ENCODE peak calls at places on chromosomes 13 and 19, in seven cellular contexts. Z is K562, K is SK-N-SH, W is GM12891, S is HepG2, L is H1, R is GM12878. J is an unnamed sample.

GRCh38 chr13:33970746-33971145 is 152.8 kb downstream of the RFC3 start:
- DNase-seq in Z (no peak), L (no peak), K (no peak), S (no peak), W (no peak), R (no peak), J (no peak)

GRCh38 chr19:6048808-6049405 is 61.4 kb downstream of the RFX2 start:
- DNase-seq in K (peak), Z (peak), L (no peak), S (peak), W (peak), R (peak), J (peak)

GRCh38 chr19:30226464-30227070 is 145.6 kb upstream of the ZNF536 start:
- DNase-seq in W (no peak), K (peak), L (no peak), R (no peak), S (no peak), Z (no peak), J (no peak)

GRCh38 chr19:10751109-10751972 is 33.5 kb downstream of the DNM2 start:
- DNase-seq in Z (no peak), R (no peak), L (no peak), W (no peak), K (no peak), S (no peak), J (no peak)

GRCh38 chr13:51070005-51070649 is 40.9 kb downstream of the C13orf42 start:
- DNase-seq in L (peak), R (peak), Z (peak), S (peak), W (peak), K (peak), J (peak)

GRCh38 chr19:43755256-43755801 is 567 bp upstream of the SMG9 start:
- DNase-seq in W (no peak), Z (peak), R (no peak), L (no peak), S (no peak), K (peak), J (no peak)

GRCh38 chr19:4061178-4061682 is 5.5 kb downstream of the ZBTB7A start:
- DNase-seq in S (peak), L (no peak), W (no peak), R (no peak), Z (no peak), K (no peak), J (no peak)

GRCh38 chr13:27969073-27969865 is at the start of gene CDX2:
- DNase-seq in R (no peak), W (no peak), Z (no peak), L (no peak), S (no peak), K (peak), J (no peak)

GRCh38 chr19:42428676-42429075 is 1.5 kb upstream of the LIPE start:
- DNase-seq in R (no peak), L (no peak), W (no peak), K (no peak), Z (no peak), S (no peak), J (no peak)

GRCh38 chr19:2477732-2478191 is 1.8 kb downstream of the GADD45B start:
- DNase-seq in L (no peak), Z (no peak), R (no peak), W (no peak), S (no peak), K (no peak), J (no peak)

GRCh38 chr19:35247526-35248309 is 1.1 kb upstream of the LSR start:
- DNase-seq in S (peak), W (peak), R (peak), K (no peak), L (peak), Z (peak), J (peak)

GRCh38 chr19:39397360-39398296 is 6.5 kb downstream of the MED29 start:
- DNase-seq in Z (peak), L (no peak), R (no peak), W (peak), K (peak), S (peak), J (peak)

GRCh38 chr19:41753936-41754529 is 1.3 kb upstream of the CEACAM6 start:
- DNase-seq in L (no peak), S (peak), Z (peak), R (no peak), K (peak), W (peak), J (no peak)

GRCh38 chr19:55114566-55115145 is 2.8 kb downstream of the PPP1R12C start:
- DNase-seq in K (peak), R (no peak), S (no peak), Z (no peak), L (no peak), W (no peak), J (no peak)

GRCh38 chr13:21478881-21479808 is 20.0 kb upstream of the ZDHHC20 start:
- DNase-seq in L (no peak), K (peak), S (peak), Z (peak), W (no peak), R (no peak), J (no peak)

GRCh38 chr19:2154587-2155075 is 3.3 kb upstream of the AP3D1 start:
- DNase-seq in W (no peak), R (no peak), S (no peak), L (no peak), Z (no peak), K (no peak), J (no peak)

GRCh38 chr19:17052439-17052838 is 22.8 kb downstream of the HAUS8 start:
- DNase-seq in Z (peak), R (no peak), W (no peak), K (peak), L (no peak), S (no peak), J (no peak)

GRCh38 chr13:97125810-97126738 is 96.1 kb upstream of the MBNL2 start:
- DNase-seq in R (peak), S (no peak), L (no peak), K (no peak), Z (no peak), W (no peak), J (peak)

GRCh38 chr19:35612224-35612558 is 344 bp upstream of the HAUS5 start:
- DNase-seq in K (no peak), L (no peak), W (no peak), Z (no peak), S (no peak), R (no peak), J (no peak)

GRCh38 chr13:97231118-97231831 is 9.1 kb downstream of the MBNL2 start:
- DNase-seq in Z (no peak), R (no peak), K (no peak), S (no peak), L (no peak), W (no peak), J (no peak)

GRCh38 chr13:27293873-27294515 is 23.4 kb downstream of the RASL11A start:
- DNase-seq in S (no peak), R (no peak), L (no peak), W (no peak), Z (no peak), K (no peak), J (no peak)

GRCh38 chr19:56692496-56692895 is 20.9 kb upstream of the ZNF835 start:
- DNase-seq in L (no peak), W (no peak), Z (no peak), S (no peak), R (no peak), K (no peak), J (no peak)

GRCh38 chr19:27861411-27861975 is 1351.5 kb downstream of the UQCRFS1 start:
- DNase-seq in L (no peak), S (no peak), W (no peak), K (no peak), Z (no peak), R (no peak), J (no peak)

GRCh38 chr19:28316464-28316863 is 896.5 kb downstream of the UQCRFS1 start:
- DNase-seq in R (no peak), Z (no peak), L (no peak), W (no peak), S (no peak), K (no peak), J (no peak)

GRCh38 chr13:64158910-64159309 is 2743.3 kb upstream of the PCDH20 start:
- DNase-seq in L (no peak), Z (peak), W (no peak), S (no peak), K (peak), R (no peak), J (no peak)

GRCh38 chr13:43805071-43805468 is 18.3 kb upstream of the ENOX1 start:
- DNase-seq in W (no peak), S (peak), K (peak), L (no peak), R (no peak), Z (no peak), J (no peak)

GRCh38 chr13:70253834-70254233 is 145.6 kb upstream of the KLHL1 start:
- DNase-seq in S (peak), Z (no peak), L (no peak), K (no peak), W (no peak), R (no peak), J (no peak)

GRCh38 chr13:80571346-80572307 is 230.7 kb upstream of the SPRY2 start:
- DNase-seq in W (no peak), L (no peak), R (no peak), S (no peak), K (peak), Z (no peak), J (no peak)

GRCh38 chr19:33189453-33189852 is 4.7 kb upstream of the LRP3 start:
- DNase-seq in S (no peak), K (no peak), Z (no peak), R (no peak), W (no peak), L (no peak), J (no peak)

GRCh38 chr13:36904219-36904618 is 15.8 kb downstream of the SMAD9 start:
- DNase-seq in L (no peak), R (no peak), S (no peak), Z (no peak), K (no peak), W (no peak), J (no peak)

GRCh38 chr13:40402931-40403412 is 263.5 kb downstream of the FOXO1 start:
- DNase-seq in K (no peak), Z (no peak), W (no peak), S (peak), R (no peak), L (no peak), J (no peak)

GRCh38 chr13:24012648-24013047 is 115.3 kb upstream of the C1QTNF9B start:
- DNase-seq in L (no peak), S (no peak), W (no peak), Z (no peak), K (no peak), R (no peak), J (no peak)

GRCh38 chr19:38384209-38385027 is 3.4 kb downstream of the GGN start:
- DNase-seq in Z (peak), L (no peak), S (peak), W (no peak), K (no peak), R (no peak), J (no peak)

GRCh38 chr19:4376991-4377781 is 23.2 kb downstream of the SH3GL1 start:
- DNase-seq in Z (no peak), L (no peak), W (no peak), S (no peak), K (no peak), R (no peak), J (no peak)

GRCh38 chr13:64525687-64526086 is 2704.4 kb downstream of the PCDH9 start:
- DNase-seq in K (no peak), R (no peak), L (no peak), W (no peak), Z (no peak), S (no peak), J (no peak)

GRCh38 chr19:46722004-46722380 is 5.1 kb upstream of the PRKD2 start:
- DNase-seq in S (no peak), Z (no peak), R (no peak), K (no peak), W (no peak), L (no peak), J (no peak)

GRCh38 chr13:21707586-21707985 is 36.7 kb downstream of the FGF9 start:
- DNase-seq in W (no peak), L (no peak), K (no peak), Z (no peak), R (no peak), S (no peak), J (no peak)

GRCh38 chr13:51148952-51149573 is 38.0 kb upstream of the C13orf42 start:
- DNase-seq in Z (peak), R (no peak), S (no peak), W (no peak), K (peak), L (peak), J (no peak)

GRCh38 chr13:78194904-78195639 is 276.4 kb upstream of the EDNRB start:
- DNase-seq in K (no peak), L (no peak), R (no peak), W (no peak), S (no peak), Z (no peak), J (no peak)

GRCh38 chr13:76846363-76846762 is 39.8 kb downstream of the KCTD12 start:
- DNase-seq in S (no peak), K (no peak), R (no peak), Z (no peak), L (no peak), W (no peak), J (no peak)

DNA sequence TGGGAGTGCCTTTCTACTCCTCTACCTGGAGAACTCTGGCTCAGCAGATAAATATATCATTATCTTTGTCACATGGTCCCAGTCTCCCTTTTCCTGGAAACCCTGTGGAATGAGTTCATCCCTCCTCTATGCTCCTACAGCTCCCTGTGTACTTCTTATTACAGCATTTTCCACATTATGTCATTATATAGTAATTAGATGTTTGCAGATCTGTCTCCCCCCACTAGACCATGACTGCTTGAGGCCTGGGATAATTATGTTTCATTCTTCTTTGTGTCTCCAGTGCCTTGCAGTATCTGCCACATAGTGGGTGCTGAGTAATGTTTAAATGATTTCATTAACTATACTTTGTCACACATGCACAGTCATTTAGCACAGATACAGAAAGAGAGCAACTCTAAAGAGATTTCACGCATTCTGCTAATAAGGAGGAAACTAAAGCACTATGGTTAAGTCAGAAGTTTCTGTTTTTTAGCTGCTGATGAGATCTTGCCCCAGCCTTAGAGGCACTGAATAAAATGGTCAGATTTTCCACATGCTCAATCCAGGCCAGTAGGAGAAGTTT is 66.1 kb upstream of the DIAPH3 start:
- DNase-seq in R (no peak), S (no peak), Z (peak), W (no peak), K (peak), L (no peak), J (no peak)
- TF ChIP-seq TAF1 in R (no peak), S (no peak), Z (no peak), W (no peak), K (no peak), L (no peak), J (no peak)

DNA sequence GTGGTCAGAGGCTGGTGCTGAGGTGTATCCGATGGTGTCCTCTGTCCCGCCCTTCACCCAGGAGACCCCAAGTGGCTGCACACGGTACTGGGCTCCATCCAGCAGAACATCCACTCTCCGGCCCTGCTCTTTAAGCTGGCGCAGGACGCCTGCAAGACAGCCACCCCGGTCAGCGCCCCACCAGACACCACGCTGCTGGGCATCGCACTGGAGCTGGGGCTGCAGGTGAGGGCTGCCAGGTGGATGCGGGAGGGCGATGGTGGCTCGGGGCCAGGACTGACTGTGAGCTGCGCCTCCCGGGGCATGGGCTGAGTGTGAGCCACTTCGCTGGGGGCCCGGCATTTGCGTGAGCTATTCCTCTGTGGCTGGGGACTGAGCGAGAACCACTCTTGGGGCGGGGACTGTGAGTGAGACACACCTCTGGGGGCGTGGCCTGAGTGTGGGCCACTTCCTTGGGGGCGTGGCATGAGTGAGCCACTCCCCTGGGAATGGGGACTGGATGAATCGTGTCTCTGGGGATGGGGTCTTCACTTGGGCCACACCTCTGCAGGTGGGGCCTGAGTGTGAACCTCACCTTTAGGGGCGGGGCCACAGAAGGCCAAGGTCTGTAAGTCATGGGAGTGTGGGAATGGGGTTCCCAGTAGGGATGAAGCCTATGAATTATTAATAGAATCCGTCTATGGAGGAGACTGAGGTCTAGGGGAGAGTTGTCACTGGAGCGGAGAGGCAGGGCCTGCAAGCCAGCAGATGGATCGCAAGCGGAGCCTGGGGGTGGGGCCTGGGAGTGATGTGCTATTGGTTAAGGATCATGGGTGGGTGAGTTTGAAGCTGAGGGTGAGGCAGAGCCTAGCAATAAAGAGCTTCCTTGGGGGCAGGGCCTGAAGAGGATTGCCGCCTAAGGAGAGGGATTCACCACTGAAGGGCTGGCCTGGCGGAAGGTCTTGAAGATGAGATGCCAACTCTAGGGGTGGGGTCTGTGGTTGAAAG is 30.5 kb downstream of the ZSWIM4 start:
- DNase-seq in R (no peak), L (no peak), K (peak), S (no peak), W (no peak), Z (peak), J (no peak)
- TF ChIP-seq TAF1 in R (no peak), L (no peak), K (no peak), S (no peak), W (no peak), Z (no peak), J (no peak)

GRCh38 chr13:89748716-89749115 is 1598.8 kb upstream of the MIR17HG start:
- DNase-seq in R (no peak), L (no peak), W (no peak), S (no peak), Z (no peak), K (no peak), J (no peak)
- TF ChIP-seq TAF1 in R (no peak), L (no peak), W (no peak), S (no peak), Z (no peak), K (no peak), J (no peak)

DNA sequence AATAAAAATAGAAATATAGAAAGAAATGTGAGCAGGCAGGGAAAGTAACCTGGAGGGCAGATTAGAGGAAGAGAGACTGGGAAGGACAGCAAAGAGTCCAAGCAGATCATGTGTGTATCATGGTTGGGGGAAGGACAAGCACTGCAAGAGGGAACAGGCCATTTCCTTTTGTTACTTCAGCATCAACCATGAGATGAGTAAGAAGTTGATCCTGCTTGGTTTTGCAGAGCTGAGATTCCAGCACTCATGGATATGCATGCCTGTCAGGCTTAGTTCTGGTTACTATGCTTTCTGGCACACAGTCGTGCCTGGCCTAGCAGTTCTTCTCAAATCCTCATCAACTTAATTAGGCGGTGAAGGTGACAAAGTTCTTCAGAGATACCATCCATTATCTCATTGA is 18.1 kb downstream of the NALCN start:
- DNase-seq in S (no peak), R (no peak), K (no peak), Z (no peak), L (no peak), W (no peak), J (no peak)
- TF ChIP-seq TAF1 in S (no peak), R (no peak), K (no peak), Z (no peak), L (no peak), W (no peak), J (no peak)

GRCh38 chr13:98822238-98822606 is 69.8 kb upstream of the SLC15A1 start:
- DNase-seq in K (peak), S (no peak), R (no peak), L (no peak), W (no peak), Z (no peak), J (no peak)

GRCh38 chr13:98820744-98821371 is 68.4 kb upstream of the SLC15A1 start:
- DNase-seq in S (no peak), L (no peak), R (no peak), Z (no peak), W (no peak), K (no peak), J (no peak)

GRCh38 chr13:98819382-98819781 is 66.9 kb upstream of the SLC15A1 start:
- DNase-seq in Z (no peak), W (no peak), L (no peak), S (no peak), K (no peak), R (no peak), J (no peak)

GRCh38 chr13:98823442-98823841 is 71.0 kb upstream of the SLC15A1 start:
- DNase-seq in L (no peak), R (no peak), K (no peak), W (no peak), Z (no peak), S (no peak), J (no peak)

GRCh38 chr13:98821372-98822237 is 69.1 kb upstream of the SLC15A1 start:
- DNase-seq in L (no peak), R (no peak), S (peak), K (peak), W (no peak), Z (no peak), J (no peak)
- TF ChIP-seq TAF1 in L (no peak), R (no peak), S (no peak), K (no peak), W (no peak), Z (no peak), J (no peak)

DNA sequence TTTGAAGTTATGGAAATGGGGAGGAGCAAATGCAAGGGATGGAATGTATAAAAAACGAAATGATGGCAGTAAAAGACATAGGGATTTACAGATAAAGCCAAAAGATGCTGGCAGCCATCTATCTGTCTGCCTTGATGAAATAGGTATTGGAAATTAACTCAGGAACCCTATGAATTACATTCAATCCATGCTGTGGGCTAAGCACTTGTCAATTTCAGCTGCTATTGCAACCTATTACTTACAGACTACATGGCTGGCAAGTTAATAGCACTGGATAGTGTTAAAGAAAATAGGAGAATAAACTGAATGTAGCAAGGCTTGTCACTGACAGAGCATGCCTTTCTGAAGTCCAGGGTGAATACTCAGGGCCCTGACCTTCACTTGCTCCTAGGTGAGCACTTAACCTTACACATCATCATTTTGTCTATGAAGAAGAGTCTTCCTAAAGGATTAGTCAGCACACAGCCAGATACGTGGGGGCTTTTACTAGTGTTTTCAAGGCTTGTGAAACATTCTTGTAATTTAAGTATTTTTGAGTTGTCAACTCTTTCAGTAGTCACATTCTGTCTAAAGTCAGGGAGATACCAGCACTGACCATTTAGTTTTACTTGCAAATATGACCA is 963.5 kb downstream of the PCDH17 start:
- DNase-seq in L (no peak), S (no peak), R (no peak), Z (no peak), W (no peak), K (no peak), J (no peak)
- TF ChIP-seq TAF1 in L (no peak), S (no peak), R (no peak), Z (no peak), W (no peak), K (no peak), J (no peak)

J was measured in GM12892.